ENCODE peak calls at places on chromosomes 4 and X, in four cellular contexts. One of them, this sample, is unnamed.

GRCh38 chr4:3461515-3462291 is 1.4 kb upstream of the DOK7 start:
- DNase-seq in GM12865: no peak
- DNase-seq in upper lobe of right lung: peak
- DNase-seq in AG10803: no peak
- DNase-seq in this sample: peak

GRCh38 chr4:6806924-6807676 is 24.6 kb downstream of the KIAA0232 start:
- DNase-seq in AG10803: no peak
- DNase-seq in upper lobe of right lung: no peak
- DNase-seq in GM12865: no peak
- DNase-seq in this sample: no peak

GRCh38 chr4:44660396-44660795 is 9.0 kb upstream of the YIPF7 start:
- DNase-seq in GM12865: no peak
- DNase-seq in AG10803: no peak
- DNase-seq in upper lobe of right lung: no peak
- DNase-seq in this sample: no peak

GRCh38 chr4:38091636-38092035 is 131.4 kb downstream of the PTTG2 start:
- DNase-seq in AG10803: peak
- DNase-seq in upper lobe of right lung: no peak
- DNase-seq in GM12865: no peak
- DNase-seq in this sample: no peak

GRCh38 chr4:112888617-112889016 is 160.8 kb upstream of the ANK2 start:
- DNase-seq in AG10803: no peak
- DNase-seq in upper lobe of right lung: no peak
- DNase-seq in GM12865: no peak
- DNase-seq in this sample: no peak

GRCh38 chr4:155759372-155760252 is 791 bp downstream of the GUCY1B1 start:
- DNase-seq in upper lobe of right lung: peak
- DNase-seq in GM12865: peak
- DNase-seq in AG10803: peak
- DNase-seq in this sample: peak

GRCh38 chr4:84901173-84901572 is 65.3 kb downstream of the WDFY3 start:
- DNase-seq in upper lobe of right lung: no peak
- DNase-seq in GM12865: no peak
- DNase-seq in AG10803: no peak
- DNase-seq in this sample: no peak

GRCh38 chrX:103376118-103376978 is at the start of gene BEX3:
- DNase-seq in upper lobe of right lung: peak
- DNase-seq in GM12865: peak
- DNase-seq in AG10803: peak
- DNase-seq in this sample: peak

GRCh38 chrX:40278340-40279090 is 180.8 kb upstream of the BCOR start:
- DNase-seq in AG10803: peak
- DNase-seq in upper lobe of right lung: no peak
- DNase-seq in GM12865: peak
- DNase-seq in this sample: no peak

GRCh38 chrX:42824541-42824940 is 46.6 kb upstream of the PPP1R2C start:
- DNase-seq in upper lobe of right lung: no peak
- DNase-seq in GM12865: no peak
- DNase-seq in AG10803: peak
- DNase-seq in this sample: no peak

GRCh38 chr4:177696438-177696966 is 254.3 kb upstream of the AGA start:
- DNase-seq in AG10803: no peak
- DNase-seq in upper lobe of right lung: no peak
- DNase-seq in GM12865: no peak
- DNase-seq in this sample: no peak

GRCh38 chrX:69618803-69619202 is 2.9 kb downstream of the EDA start:
- DNase-seq in AG10803: peak
- DNase-seq in upper lobe of right lung: no peak
- DNase-seq in GM12865: peak
- DNase-seq in this sample: no peak

GRCh38 chr4:40516651-40517050 is 113.0 kb downstream of the RBM47 start:
- DNase-seq in GM12865: peak
- DNase-seq in upper lobe of right lung: no peak
- DNase-seq in AG10803: no peak
- DNase-seq in this sample: no peak

GRCh38 chr4:174217273-174218126 is 66.0 kb downstream of the FBXO8 start:
- DNase-seq in upper lobe of right lung: no peak
- DNase-seq in GM12865: no peak
- DNase-seq in AG10803: peak
- DNase-seq in this sample: no peak

GRCh38 chr4:118224239-118224829 is 128.5 kb downstream of the PRSS12 start:
- DNase-seq in GM12865: peak
- DNase-seq in AG10803: peak
- DNase-seq in upper lobe of right lung: no peak
- DNase-seq in this sample: no peak

GRCh38 chr4:151045907-151046306 is 30.8 kb upstream of the LRBA start:
- DNase-seq in GM12865: peak
- DNase-seq in AG10803: no peak
- DNase-seq in upper lobe of right lung: no peak
- DNase-seq in this sample: no peak

GRCh38 chr4:13248621-13249298 is 235.4 kb downstream of the RAB28 start:
- DNase-seq in GM12865: no peak
- DNase-seq in upper lobe of right lung: no peak
- DNase-seq in AG10803: peak
- DNase-seq in this sample: no peak

GRCh38 chr4:173217075-173217474 is 48.5 kb downstream of the GALNT7 start:
- DNase-seq in upper lobe of right lung: no peak
- DNase-seq in GM12865: no peak
- DNase-seq in AG10803: no peak
- DNase-seq in this sample: no peak

GRCh38 chr4:176882201-176882600 is 89.5 kb upstream of the VEGFC start:
- DNase-seq in GM12865: no peak
- DNase-seq in upper lobe of right lung: no peak
- DNase-seq in AG10803: peak
- DNase-seq in this sample: no peak

GRCh38 chr4:103091601-103092223 is 7.9 kb downstream of the BDH2 start:
- DNase-seq in GM12865: peak
- DNase-seq in AG10803: peak
- DNase-seq in upper lobe of right lung: no peak
- DNase-seq in this sample: no peak

GRCh38 chr4:120801171-120801758 is 121.3 kb downstream of the PRDM5 start:
- DNase-seq in upper lobe of right lung: no peak
- DNase-seq in GM12865: no peak
- DNase-seq in AG10803: peak
- DNase-seq in this sample: no peak

GRCh38 chr4:88208146-88208545 is 49.7 kb upstream of the ABCG2 start:
- DNase-seq in GM12865: no peak
- DNase-seq in upper lobe of right lung: no peak
- DNase-seq in AG10803: no peak
- DNase-seq in this sample: no peak

GRCh38 chr4:88215351-88215750 is 56.9 kb upstream of the ABCG2 start:
- DNase-seq in upper lobe of right lung: no peak
- DNase-seq in GM12865: no peak
- DNase-seq in AG10803: no peak
- DNase-seq in this sample: no peak

GRCh38 chr4:88216395-88216794 is 58.0 kb upstream of the ABCG2 start:
- DNase-seq in upper lobe of right lung: no peak
- DNase-seq in GM12865: no peak
- DNase-seq in AG10803: no peak
- DNase-seq in this sample: no peak

GRCh38 chr4:88212253-88212561 is 53.8 kb upstream of the ABCG2 start:
- DNase-seq in AG10803: no peak
- DNase-seq in upper lobe of right lung: no peak
- DNase-seq in GM12865: no peak
- DNase-seq in this sample: no peak

GRCh38 chr4:88211473-88212252 is 53.2 kb upstream of the ABCG2 start:
- DNase-seq in AG10803: peak
- DNase-seq in GM12865: peak
- DNase-seq in upper lobe of right lung: no peak
- DNase-seq in this sample: peak
- TF ChIP-seq CTCF in AG10803: peak
- TF ChIP-seq CTCF in GM12865: peak
- TF ChIP-seq CTCF in upper lobe of right lung: peak
- TF ChIP-seq CTCF in this sample: peak

GRCh38 chr4:182143086-182143821 is 99.9 kb upstream of the TENM3 start:
- DNase-seq in upper lobe of right lung: no peak
- DNase-seq in GM12865: no peak
- DNase-seq in AG10803: peak
- DNase-seq in this sample: no peak
- TF ChIP-seq CTCF in upper lobe of right lung: no peak
- TF ChIP-seq CTCF in GM12865: no peak
- TF ChIP-seq CTCF in AG10803: no peak
- TF ChIP-seq CTCF in this sample: no peak

GRCh38 chr4:110671679-110672078 is 48.8 kb upstream of the PITX2 start:
- DNase-seq in AG10803: no peak
- DNase-seq in upper lobe of right lung: no peak
- DNase-seq in GM12865: no peak
- DNase-seq in this sample: no peak
- TF ChIP-seq CTCF in AG10803: no peak
- TF ChIP-seq CTCF in upper lobe of right lung: no peak
- TF ChIP-seq CTCF in GM12865: no peak
- TF ChIP-seq CTCF in this sample: no peak

DNA sequence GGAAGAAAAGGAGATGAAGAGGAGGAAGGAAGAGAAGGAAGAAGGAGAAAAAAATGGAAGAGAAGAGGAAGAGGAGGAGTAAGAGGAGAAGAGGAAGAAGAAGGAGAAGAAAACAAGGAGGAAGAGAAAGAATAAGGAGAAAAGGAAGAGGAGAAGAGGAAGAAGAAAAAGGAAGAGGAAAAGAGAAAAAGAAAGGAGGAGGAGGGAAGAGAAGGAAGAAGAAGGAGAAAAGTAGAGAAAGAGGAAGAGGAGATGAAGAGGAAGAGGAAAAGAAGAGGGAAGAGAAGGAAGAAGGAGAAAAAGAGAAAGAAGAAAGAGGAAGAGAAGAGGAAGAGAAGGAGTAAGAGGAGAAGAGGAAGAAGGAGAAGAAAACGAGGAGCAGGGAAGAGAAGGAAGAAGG is 11.8 kb upstream of the LEF1 start:
- DNase-seq in GM12865: no peak
- DNase-seq in AG10803: no peak
- DNase-seq in upper lobe of right lung: no peak
- DNase-seq in this sample: no peak
- TF ChIP-seq CTCF in GM12865: no peak
- TF ChIP-seq CTCF in AG10803: no peak
- TF ChIP-seq CTCF in upper lobe of right lung: no peak
- TF ChIP-seq CTCF in this sample: no peak

DNA sequence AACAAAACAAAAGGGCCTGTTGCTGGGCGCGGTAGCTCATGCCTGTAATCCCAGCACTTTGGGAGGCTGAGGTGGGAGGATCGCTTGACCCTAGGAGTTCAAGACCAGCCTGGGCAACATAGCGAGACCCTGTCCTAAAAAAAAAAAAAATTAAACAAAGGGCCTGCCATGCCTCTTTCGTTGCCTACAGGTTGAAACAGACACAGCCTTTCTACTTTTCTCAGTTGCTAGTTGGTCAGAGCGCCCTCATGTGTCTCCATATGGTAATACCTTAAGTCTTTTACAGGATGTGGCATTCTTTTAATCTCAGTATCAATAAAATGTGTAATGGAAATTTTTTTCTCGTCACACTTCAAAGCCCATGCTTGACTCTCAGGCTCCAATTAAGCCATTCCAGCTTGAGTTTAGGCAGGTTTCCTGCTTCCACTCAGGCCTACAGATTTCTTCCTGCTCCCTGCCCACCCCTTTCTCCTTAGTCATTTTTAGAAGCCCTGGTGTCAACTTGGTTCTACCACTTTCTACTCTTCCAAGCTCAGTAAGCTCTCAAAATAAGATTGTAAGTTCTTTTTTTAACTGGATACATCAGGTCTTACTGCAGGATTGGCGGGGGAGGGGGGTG is 4.6 kb upstream of the SOWAHD start:
- DNase-seq in AG10803: peak
- DNase-seq in GM12865: peak
- DNase-seq in upper lobe of right lung: no peak
- DNase-seq in this sample: no peak
- TF ChIP-seq CTCF in AG10803: peak
- TF ChIP-seq CTCF in GM12865: peak
- TF ChIP-seq CTCF in upper lobe of right lung: peak
- TF ChIP-seq CTCF in this sample: peak

GRCh38 chr4:123300222-123300621 is 96.4 kb upstream of the SPRY1 start:
- DNase-seq in GM12865: no peak
- DNase-seq in upper lobe of right lung: no peak
- DNase-seq in AG10803: no peak
- DNase-seq in this sample: no peak

GRCh38 chr4:123301942-123302341 is 94.7 kb upstream of the SPRY1 start:
- DNase-seq in upper lobe of right lung: no peak
- DNase-seq in GM12865: no peak
- DNase-seq in AG10803: no peak
- DNase-seq in this sample: no peak

GRCh38 chr4:123305746-123306145 is 90.8 kb upstream of the SPRY1 start:
- DNase-seq in upper lobe of right lung: no peak
- DNase-seq in AG10803: no peak
- DNase-seq in GM12865: no peak
- DNase-seq in this sample: no peak

GRCh38 chr4:123300625-123301024 is 96.0 kb upstream of the SPRY1 start:
- DNase-seq in AG10803: no peak
- DNase-seq in upper lobe of right lung: no peak
- DNase-seq in GM12865: no peak
- DNase-seq in this sample: no peak

GRCh38 chr4:123304151-123305021 is 92.2 kb upstream of the SPRY1 start:
- DNase-seq in AG10803: no peak
- DNase-seq in upper lobe of right lung: no peak
- DNase-seq in GM12865: peak
- DNase-seq in this sample: no peak
- TF ChIP-seq CTCF in AG10803: no peak
- TF ChIP-seq CTCF in upper lobe of right lung: no peak
- TF ChIP-seq CTCF in GM12865: no peak
- TF ChIP-seq CTCF in this sample: no peak

GRCh38 chr4:26594371-26594770 is 10.5 kb downstream of the TBC1D19 start:
- DNase-seq in upper lobe of right lung: no peak
- DNase-seq in AG10803: no peak
- DNase-seq in GM12865: no peak
- DNase-seq in this sample: no peak

GRCh38 chr4:26594778-26595177 is 10.9 kb downstream of the TBC1D19 start:
- DNase-seq in AG10803: no peak
- DNase-seq in upper lobe of right lung: no peak
- DNase-seq in GM12865: peak
- DNase-seq in this sample: no peak

GRCh38 chr4:26590639-26591038 is 6.8 kb downstream of the TBC1D19 start:
- DNase-seq in AG10803: peak
- DNase-seq in upper lobe of right lung: no peak
- DNase-seq in GM12865: no peak
- DNase-seq in this sample: no peak

GRCh38 chr4:26584725-26585124 is 841 bp downstream of the TBC1D19 start:
- DNase-seq in upper lobe of right lung: no peak
- DNase-seq in GM12865: no peak
- DNase-seq in AG10803: no peak
- DNase-seq in this sample: no peak

GRCh38 chr4:26589699-26590098 is 5.8 kb downstream of the TBC1D19 start:
- DNase-seq in GM12865: no peak
- DNase-seq in upper lobe of right lung: no peak
- DNase-seq in AG10803: no peak
- DNase-seq in this sample: no peak
- TF ChIP-seq CTCF in GM12865: no peak
- TF ChIP-seq CTCF in upper lobe of right lung: no peak
- TF ChIP-seq CTCF in AG10803: no peak
- TF ChIP-seq CTCF in this sample: no peak

GRCh38 chr4:57612279-57612678 is 502.1 kb upstream of the IGFBP7 start:
- DNase-seq in upper lobe of right lung: no peak
- DNase-seq in AG10803: no peak
- DNase-seq in GM12865: no peak
- DNase-seq in this sample: no peak
- TF ChIP-seq CTCF in upper lobe of right lung: no peak
- TF ChIP-seq CTCF in AG10803: no peak
- TF ChIP-seq CTCF in GM12865: no peak
- TF ChIP-seq CTCF in this sample: no peak

GRCh38 chrX:134782796-134783195 is 124.5 kb upstream of the PLAC1 start:
- DNase-seq in upper lobe of right lung: no peak
- DNase-seq in AG10803: peak
- DNase-seq in GM12865: peak
- DNase-seq in this sample: no peak

GRCh38 chrX:134776844-134777370 is 118.6 kb upstream of the PLAC1 start:
- DNase-seq in upper lobe of right lung: no peak
- DNase-seq in AG10803: no peak
- DNase-seq in GM12865: no peak
- DNase-seq in this sample: no peak

GRCh38 chrX:134780908-134781307 is 122.6 kb upstream of the PLAC1 start:
- DNase-seq in GM12865: no peak
- DNase-seq in AG10803: no peak
- DNase-seq in upper lobe of right lung: no peak
- DNase-seq in this sample: no peak
- TF ChIP-seq CTCF in GM12865: no peak
- TF ChIP-seq CTCF in AG10803: no peak
- TF ChIP-seq CTCF in upper lobe of right lung: no peak
- TF ChIP-seq CTCF in this sample: no peak

This sample was measured in mesothelial cell of epicardium.